ENCODE peak calls at places on chromosome 1, in eight cellular contexts. H is astrocyte of the cerebellum, F is foreskin fibroblast, R is tibial artery, J is left lung, U is skeletal muscle cell, S is lung, G is ovary. P is an unnamed sample.

GRCh38 chr1:54754486-54755285 is 9.6 kb downstream of the PARS2 start:
- DNase-seq in H (no peak), F (no peak), R (no peak), J (no peak), U (no peak), S (no peak), G (no peak), P (no peak)

GRCh38 chr1:167821969-167822685 is 91.8 kb downstream of the ADCY10 start:
- DNase-seq in H (peak; percentile 12), F (no peak), R (no peak), J (no peak), U (no peak), S (no peak), G (no peak), P (no peak)

GRCh38 chr1:228902781-228903572 is 167.7 kb downstream of the RHOU start:
- DNase-seq in H (peak; percentile 96), F (peak; percentile 98), R (peak; percentile 96), J (no peak), U (peak; percentile 90), S (peak; percentile 77), G (peak; percentile 88), P (no peak)

GRCh38 chr1:222785553-222785952 is 29.3 kb upstream of the DISP1 start:
- DNase-seq in H (no peak), F (no peak), R (no peak), J (no peak), U (no peak), S (no peak), G (no peak), P (no peak)

GRCh38 chr1:115838805-115839705 is 1.9 kb downstream of the NHLH2 start:
- DNase-seq in H (no peak), F (peak; percentile 57), R (no peak), J (peak; percentile 83), U (no peak), S (no peak), G (peak; percentile 28), P (peak; percentile 6)

GRCh38 chr1:88175631-88176226 is 508.3 kb upstream of the PKN2 start:
- DNase-seq in H (peak; percentile 4), F (peak; percentile 16), R (no peak), J (no peak), U (peak; percentile 30), S (no peak), G (no peak), P (no peak)

GRCh38 chr1:223248787-223249175 is 105.7 kb upstream of the TLR5 start:
- DNase-seq in H (no peak), F (no peak), R (no peak), J (no peak), U (no peak), S (no peak), G (no peak), P (no peak)

GRCh38 chr1:209363112-209363511 is 220.4 kb upstream of the CAMK1G start:
- DNase-seq in H (no peak), F (no peak), R (no peak), J (no peak), U (no peak), S (no peak), G (no peak), P (no peak)

GRCh38 chr1:145962157-145963102 is 1.9 kb downstream of the ANKRD34A start:
- DNase-seq in H (no peak), F (peak; percentile 78), R (peak; percentile 83), J (peak; percentile 84), U (no peak), S (no peak), G (peak; percentile 78), P (peak; percentile 37)

GRCh38 chr1:43367026-43367903 is 546 bp downstream of the ELOVL1 start:
- DNase-seq in H (no peak), F (peak; percentile 59), R (peak; percentile 74), J (peak; percentile 88), U (no peak), S (no peak), G (peak; percentile 54), P (peak; percentile 57)

GRCh38 chr1:66207484-66207883 is 326.5 kb upstream of the SGIP1 start:
- DNase-seq in H (peak; percentile 31), F (peak; percentile 60), R (no peak), J (no peak), U (no peak), S (no peak), G (no peak), P (no peak)

GRCh38 chr1:206035027-206035426 is 11.3 kb upstream of the CTSE start:
- DNase-seq in H (no peak), F (no peak), R (no peak), J (no peak), U (no peak), S (no peak), G (no peak), P (no peak)

GRCh38 chr1:235008239-235008638 is 120.4 kb downstream of the TOMM20 start:
- DNase-seq in H (no peak), F (no peak), R (no peak), J (no peak), U (no peak), S (no peak), G (no peak), P (no peak)

GRCh38 chr1:226131639-226132038 is 54.9 kb downstream of the ACBD3 start:
- DNase-seq in H (no peak), F (no peak), R (peak; percentile 44), J (no peak), U (no peak), S (no peak), G (no peak), P (no peak)

GRCh38 chr1:226125831-226126230 is 60.7 kb downstream of the ACBD3 start:
- DNase-seq in H (no peak), F (no peak), R (peak; percentile 48), J (no peak), U (no peak), S (no peak), G (no peak), P (no peak)

GRCh38 chr1:226126824-226127591 is 59.5 kb downstream of the ACBD3 start:
- DNase-seq in H (no peak), F (no peak), R (peak; percentile 42), J (no peak), U (no peak), S (no peak), G (no peak), P (no peak)

GRCh38 chr1:226129230-226129629 is 57.3 kb downstream of the ACBD3 start:
- DNase-seq in H (no peak), F (no peak), R (peak; percentile 11), J (no peak), U (no peak), S (no peak), G (no peak), P (no peak)

GRCh38 chr1:226128487-226129075 is 58.0 kb downstream of the ACBD3 start:
- DNase-seq in H (no peak), F (peak; percentile 59), R (peak; percentile 50), J (no peak), U (peak; percentile 16), S (peak; percentile 75), G (no peak), P (no peak)
- H3K4me3 ChIP-seq in H (no peak overlapping the region), F (no peak overlapping the region), R (no peak overlapping the region), J (no peak overlapping the region), U (no peak overlapping the region), S (no peak overlapping the region), G (no peak overlapping the region), P (no peak overlapping the region)

GRCh38 chr1:108610073-108610472 is 50.2 kb downstream of the EEIG2 start:
- DNase-seq in H (no peak), F (peak; percentile 22), R (no peak), J (no peak), U (no peak), S (peak; percentile 31), G (no peak), P (no peak)

GRCh38 chr1:108612496-108612895 is 48.4 kb downstream of the HENMT1 start:
- DNase-seq in H (no peak), F (no peak), R (no peak), J (no peak), U (no peak), S (no peak), G (no peak), P (no peak)

GRCh38 chr1:108606478-108606877 is 46.6 kb downstream of the EEIG2 start:
- DNase-seq in H (no peak), F (no peak), R (no peak), J (no peak), U (no peak), S (no peak), G (no peak), P (no peak)

GRCh38 chr1:108611984-108612383 is 48.9 kb downstream of the HENMT1 start:
- DNase-seq in H (no peak), F (no peak), R (no peak), J (no peak), U (no peak), S (no peak), G (no peak), P (no peak)

DNA sequence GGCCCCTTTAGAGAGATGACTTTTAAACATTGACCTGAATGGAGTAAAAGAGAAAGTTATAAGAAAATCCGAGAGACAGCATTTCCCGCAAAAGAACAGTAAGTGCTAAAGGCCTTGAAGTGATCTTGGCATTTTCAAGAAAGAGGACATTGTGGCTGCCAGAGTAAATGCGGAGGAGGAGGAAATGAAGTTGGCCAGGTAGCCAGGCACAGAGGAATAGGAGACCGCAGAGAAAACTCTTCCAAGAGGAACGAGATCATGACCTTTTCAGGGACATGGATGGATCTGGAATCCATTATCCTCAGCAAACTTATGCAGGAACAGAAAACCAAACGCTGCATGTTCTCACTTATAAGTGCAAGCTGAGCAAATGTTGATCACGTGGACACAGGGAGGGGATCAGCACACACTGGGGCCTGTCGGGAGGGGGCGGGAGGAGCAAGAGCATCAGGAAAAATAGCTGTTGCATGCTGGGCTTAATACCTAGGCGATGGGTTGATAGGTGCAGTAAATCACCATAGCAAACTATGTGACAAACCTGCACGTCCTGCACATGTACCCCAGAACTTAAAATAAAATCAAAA is 49.7 kb downstream of the EEIG2 start:
- DNase-seq in H (no peak), F (peak; percentile 51), R (no peak), J (no peak), U (no peak), S (no peak), G (no peak), P (no peak)
- H3K4me3 ChIP-seq in H (no peak overlapping the region), F (no peak overlapping the region), R (no peak overlapping the region), J (no peak overlapping the region), U (no peak overlapping the region), S (no peak overlapping the region), G (no peak overlapping the region), P (no peak overlapping the region)

DNA sequence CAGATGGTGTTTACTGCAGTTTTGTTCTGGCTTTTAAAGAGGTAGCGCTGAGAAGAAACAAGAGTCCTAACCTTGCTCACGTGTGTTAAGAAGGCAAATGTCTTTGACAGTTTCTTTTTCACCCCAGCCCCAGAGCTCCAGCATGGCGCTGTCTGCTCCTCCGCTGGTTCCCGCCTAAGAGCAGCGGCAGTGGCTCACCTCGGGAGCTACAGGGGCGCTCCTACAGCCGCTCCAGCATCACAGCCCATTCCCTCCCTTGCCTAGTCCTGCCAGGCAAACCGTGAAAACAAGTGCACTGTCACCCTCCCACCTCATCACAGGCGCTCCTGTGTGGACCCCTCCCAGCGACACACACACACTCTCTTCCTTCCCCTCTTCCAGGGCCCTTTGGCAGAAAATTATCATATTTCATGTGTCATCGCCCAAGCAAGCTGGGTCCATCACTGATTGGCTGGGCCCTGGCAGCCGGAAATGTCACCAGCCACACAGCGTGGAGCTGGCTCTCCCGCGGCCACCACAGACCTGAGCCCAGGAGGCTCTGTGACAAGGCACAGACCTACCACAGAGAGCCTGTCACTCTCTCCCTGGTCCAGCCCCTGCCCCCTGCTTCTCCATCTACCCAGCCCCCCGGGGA is 1.2 kb upstream of the HIVEP3 start:
- DNase-seq in H (no peak), F (no peak), R (no peak), J (peak; percentile 79), U (no peak), S (no peak), G (no peak), P (peak; percentile 61)
- H3K4me3 ChIP-seq in H (peak overlapping the region; percentile 22), F (no peak overlapping the region), R (peak overlapping the region; percentile 27), J (no peak overlapping the region), U (no peak overlapping the region), S (no peak overlapping the region), G (no peak overlapping the region), P (peak overlapping the region; percentile 64)

GRCh38 chr1:198713081-198713480 is 74.2 kb downstream of the PTPRC start:
- DNase-seq in H (no peak), F (peak; percentile 44), R (no peak), J (no peak), U (no peak), S (no peak), G (no peak), P (no peak)
- H3K4me3 ChIP-seq in H (no peak overlapping the region), F (no peak overlapping the region), R (no peak overlapping the region), J (no peak overlapping the region), U (no peak overlapping the region), S (no peak overlapping the region), G (no peak overlapping the region), P (no peak overlapping the region)